ENCODE peak calls at places on chromosomes 5 and 9, in nine cellular contexts. One of them, this sample, is unnamed.

GRCh38 chr5:6847896-6848295 is 134.7 kb downstream of the TENT4A start:
- DNase-seq in natural killer cell: no peak
- DNase-seq in astrocyte of the spinal cord: no peak
- DNase-seq in cardiac fibroblast: no peak
- DNase-seq in stimulated activated naive CD8-positive, alpha-beta T cell treated with anti-CD3 and anti-CD28 coated beads, Interleukin-15, Interleukin-2, amounts not matched to agents 100 U/mL and 50 U/mL, for 24 hours: no peak
- DNase-seq in RPMI8226: no peak
- DNase-seq in HTR-8/SVneo: no peak
- DNase-seq in activated CD8-positive, alpha-beta memory T cell treated with anti-CD3 and anti-CD28 coated beads for 1 hour: no peak
- DNase-seq in effector memory CD4-positive, alpha-beta T cell: no peak
- DNase-seq in this sample: no peak

GRCh38 chr9:137719194-137719593 is 100.4 kb downstream of the EHMT1 start:
- DNase-seq in stimulated activated naive CD8-positive, alpha-beta T cell treated with anti-CD3 and anti-CD28 coated beads, Interleukin-15, Interleukin-2, amounts not matched to agents 100 U/mL and 50 U/mL, for 24 hours: no peak
- DNase-seq in RPMI8226: no peak
- DNase-seq in effector memory CD4-positive, alpha-beta T cell: no peak
- DNase-seq in cardiac fibroblast: no peak
- DNase-seq in HTR-8/SVneo: no peak
- DNase-seq in astrocyte of the spinal cord: no peak
- DNase-seq in natural killer cell: no peak
- DNase-seq in activated CD8-positive, alpha-beta memory T cell treated with anti-CD3 and anti-CD28 coated beads for 1 hour: no peak
- DNase-seq in this sample: no peak

GRCh38 chr5:22473865-22474264 is 379.3 kb downstream of the CDH12 start:
- DNase-seq in natural killer cell: no peak
- DNase-seq in cardiac fibroblast: peak
- DNase-seq in effector memory CD4-positive, alpha-beta T cell: no peak
- DNase-seq in astrocyte of the spinal cord: no peak
- DNase-seq in stimulated activated naive CD8-positive, alpha-beta T cell treated with anti-CD3 and anti-CD28 coated beads, Interleukin-15, Interleukin-2, amounts not matched to agents 100 U/mL and 50 U/mL, for 24 hours: no peak
- DNase-seq in RPMI8226: no peak
- DNase-seq in HTR-8/SVneo: no peak
- DNase-seq in activated CD8-positive, alpha-beta memory T cell treated with anti-CD3 and anti-CD28 coated beads for 1 hour: no peak
- DNase-seq in this sample: peak

GRCh38 chr5:129122560-129122959 is 28.0 kb downstream of the ISOC1 start:
- DNase-seq in cardiac fibroblast: no peak
- DNase-seq in effector memory CD4-positive, alpha-beta T cell: no peak
- DNase-seq in astrocyte of the spinal cord: no peak
- DNase-seq in natural killer cell: no peak
- DNase-seq in stimulated activated naive CD8-positive, alpha-beta T cell treated with anti-CD3 and anti-CD28 coated beads, Interleukin-15, Interleukin-2, amounts not matched to agents 100 U/mL and 50 U/mL, for 24 hours: no peak
- DNase-seq in activated CD8-positive, alpha-beta memory T cell treated with anti-CD3 and anti-CD28 coated beads for 1 hour: no peak
- DNase-seq in HTR-8/SVneo: no peak
- DNase-seq in RPMI8226: no peak
- DNase-seq in this sample: no peak

GRCh38 chr5:175516933-175517823 is 38.8 kb downstream of the SFXN1 start:
- DNase-seq in natural killer cell: no peak
- DNase-seq in RPMI8226: no peak
- DNase-seq in activated CD8-positive, alpha-beta memory T cell treated with anti-CD3 and anti-CD28 coated beads for 1 hour: no peak
- DNase-seq in cardiac fibroblast: no peak
- DNase-seq in HTR-8/SVneo: no peak
- DNase-seq in stimulated activated naive CD8-positive, alpha-beta T cell treated with anti-CD3 and anti-CD28 coated beads, Interleukin-15, Interleukin-2, amounts not matched to agents 100 U/mL and 50 U/mL, for 24 hours: peak
- DNase-seq in astrocyte of the spinal cord: no peak
- DNase-seq in effector memory CD4-positive, alpha-beta T cell: no peak
- DNase-seq in this sample: no peak

GRCh38 chr5:146238973-146239372 is 35.6 kb downstream of the RBM27 start:
- DNase-seq in astrocyte of the spinal cord: no peak
- DNase-seq in RPMI8226: no peak
- DNase-seq in natural killer cell: no peak
- DNase-seq in effector memory CD4-positive, alpha-beta T cell: no peak
- DNase-seq in HTR-8/SVneo: no peak
- DNase-seq in cardiac fibroblast: no peak
- DNase-seq in stimulated activated naive CD8-positive, alpha-beta T cell treated with anti-CD3 and anti-CD28 coated beads, Interleukin-15, Interleukin-2, amounts not matched to agents 100 U/mL and 50 U/mL, for 24 hours: no peak
- DNase-seq in activated CD8-positive, alpha-beta memory T cell treated with anti-CD3 and anti-CD28 coated beads for 1 hour: no peak
- DNase-seq in this sample: no peak

GRCh38 chr9:104868687-104869404 is 59.1 kb downstream of the ABCA1 start:
- DNase-seq in natural killer cell: no peak
- DNase-seq in astrocyte of the spinal cord: peak
- DNase-seq in cardiac fibroblast: peak
- DNase-seq in RPMI8226: peak
- DNase-seq in stimulated activated naive CD8-positive, alpha-beta T cell treated with anti-CD3 and anti-CD28 coated beads, Interleukin-15, Interleukin-2, amounts not matched to agents 100 U/mL and 50 U/mL, for 24 hours: no peak
- DNase-seq in effector memory CD4-positive, alpha-beta T cell: no peak
- DNase-seq in activated CD8-positive, alpha-beta memory T cell treated with anti-CD3 and anti-CD28 coated beads for 1 hour: no peak
- DNase-seq in HTR-8/SVneo: peak
- DNase-seq in this sample: peak

GRCh38 chr9:105114956-105115728 is 129.3 kb upstream of the SLC44A1 start:
- DNase-seq in cardiac fibroblast: peak
- DNase-seq in astrocyte of the spinal cord: no peak
- DNase-seq in natural killer cell: peak
- DNase-seq in activated CD8-positive, alpha-beta memory T cell treated with anti-CD3 and anti-CD28 coated beads for 1 hour: no peak
- DNase-seq in stimulated activated naive CD8-positive, alpha-beta T cell treated with anti-CD3 and anti-CD28 coated beads, Interleukin-15, Interleukin-2, amounts not matched to agents 100 U/mL and 50 U/mL, for 24 hours: peak
- DNase-seq in HTR-8/SVneo: no peak
- DNase-seq in RPMI8226: peak
- DNase-seq in effector memory CD4-positive, alpha-beta T cell: no peak
- DNase-seq in this sample: no peak

GRCh38 chr9:126399789-126400188 is 73.2 kb downstream of the MVB12B start:
- DNase-seq in cardiac fibroblast: no peak
- DNase-seq in effector memory CD4-positive, alpha-beta T cell: no peak
- DNase-seq in HTR-8/SVneo: no peak
- DNase-seq in RPMI8226: no peak
- DNase-seq in activated CD8-positive, alpha-beta memory T cell treated with anti-CD3 and anti-CD28 coated beads for 1 hour: no peak
- DNase-seq in stimulated activated naive CD8-positive, alpha-beta T cell treated with anti-CD3 and anti-CD28 coated beads, Interleukin-15, Interleukin-2, amounts not matched to agents 100 U/mL and 50 U/mL, for 24 hours: no peak
- DNase-seq in natural killer cell: no peak
- DNase-seq in astrocyte of the spinal cord: no peak
- DNase-seq in this sample: no peak

GRCh38 chr9:136401173-136401922 is 1.4 kb upstream of the SNAPC4 start:
- DNase-seq in RPMI8226: no peak
- DNase-seq in activated CD8-positive, alpha-beta memory T cell treated with anti-CD3 and anti-CD28 coated beads for 1 hour: no peak
- DNase-seq in effector memory CD4-positive, alpha-beta T cell: no peak
- DNase-seq in stimulated activated naive CD8-positive, alpha-beta T cell treated with anti-CD3 and anti-CD28 coated beads, Interleukin-15, Interleukin-2, amounts not matched to agents 100 U/mL and 50 U/mL, for 24 hours: no peak
- DNase-seq in astrocyte of the spinal cord: no peak
- DNase-seq in HTR-8/SVneo: no peak
- DNase-seq in natural killer cell: no peak
- DNase-seq in cardiac fibroblast: no peak
- DNase-seq in this sample: no peak

GRCh38 chr5:174210927-174211326 is 165.4 kb downstream of the NSG2 start:
- DNase-seq in astrocyte of the spinal cord: no peak
- DNase-seq in HTR-8/SVneo: no peak
- DNase-seq in activated CD8-positive, alpha-beta memory T cell treated with anti-CD3 and anti-CD28 coated beads for 1 hour: no peak
- DNase-seq in effector memory CD4-positive, alpha-beta T cell: no peak
- DNase-seq in natural killer cell: no peak
- DNase-seq in cardiac fibroblast: no peak
- DNase-seq in RPMI8226: no peak
- DNase-seq in stimulated activated naive CD8-positive, alpha-beta T cell treated with anti-CD3 and anti-CD28 coated beads, Interleukin-15, Interleukin-2, amounts not matched to agents 100 U/mL and 50 U/mL, for 24 hours: no peak
- DNase-seq in this sample: no peak

GRCh38 chr5:112880219-112880964 is 19.3 kb downstream of the SRP19 start:
- DNase-seq in activated CD8-positive, alpha-beta memory T cell treated with anti-CD3 and anti-CD28 coated beads for 1 hour: no peak
- DNase-seq in natural killer cell: no peak
- DNase-seq in stimulated activated naive CD8-positive, alpha-beta T cell treated with anti-CD3 and anti-CD28 coated beads, Interleukin-15, Interleukin-2, amounts not matched to agents 100 U/mL and 50 U/mL, for 24 hours: no peak
- DNase-seq in cardiac fibroblast: no peak
- DNase-seq in astrocyte of the spinal cord: no peak
- DNase-seq in HTR-8/SVneo: no peak
- DNase-seq in effector memory CD4-positive, alpha-beta T cell: no peak
- DNase-seq in RPMI8226: no peak
- DNase-seq in this sample: no peak

GRCh38 chr5:67249590-67249895 is 52.9 kb upstream of the CD180 start:
- DNase-seq in stimulated activated naive CD8-positive, alpha-beta T cell treated with anti-CD3 and anti-CD28 coated beads, Interleukin-15, Interleukin-2, amounts not matched to agents 100 U/mL and 50 U/mL, for 24 hours: no peak
- DNase-seq in natural killer cell: no peak
- DNase-seq in astrocyte of the spinal cord: no peak
- DNase-seq in RPMI8226: no peak
- DNase-seq in HTR-8/SVneo: no peak
- DNase-seq in activated CD8-positive, alpha-beta memory T cell treated with anti-CD3 and anti-CD28 coated beads for 1 hour: no peak
- DNase-seq in effector memory CD4-positive, alpha-beta T cell: no peak
- DNase-seq in cardiac fibroblast: no peak
- DNase-seq in this sample: peak

GRCh38 chr5:141597394-141597793 is 21.4 kb downstream of the DIAPH1 start:
- DNase-seq in RPMI8226: peak
- DNase-seq in natural killer cell: no peak
- DNase-seq in cardiac fibroblast: no peak
- DNase-seq in astrocyte of the spinal cord: no peak
- DNase-seq in activated CD8-positive, alpha-beta memory T cell treated with anti-CD3 and anti-CD28 coated beads for 1 hour: no peak
- DNase-seq in stimulated activated naive CD8-positive, alpha-beta T cell treated with anti-CD3 and anti-CD28 coated beads, Interleukin-15, Interleukin-2, amounts not matched to agents 100 U/mL and 50 U/mL, for 24 hours: no peak
- DNase-seq in effector memory CD4-positive, alpha-beta T cell: no peak
- DNase-seq in HTR-8/SVneo: no peak
- DNase-seq in this sample: no peak

GRCh38 chr9:113632776-113633590 is 169.5 kb downstream of the RGS3 start:
- DNase-seq in HTR-8/SVneo: no peak
- DNase-seq in RPMI8226: no peak
- DNase-seq in activated CD8-positive, alpha-beta memory T cell treated with anti-CD3 and anti-CD28 coated beads for 1 hour: no peak
- DNase-seq in cardiac fibroblast: peak
- DNase-seq in stimulated activated naive CD8-positive, alpha-beta T cell treated with anti-CD3 and anti-CD28 coated beads, Interleukin-15, Interleukin-2, amounts not matched to agents 100 U/mL and 50 U/mL, for 24 hours: peak
- DNase-seq in effector memory CD4-positive, alpha-beta T cell: no peak
- DNase-seq in astrocyte of the spinal cord: no peak
- DNase-seq in natural killer cell: no peak
- DNase-seq in this sample: no peak

GRCh38 chr9:131732636-131733340 is 7.1 kb downstream of the RAPGEF1 start:
- DNase-seq in effector memory CD4-positive, alpha-beta T cell: peak
- DNase-seq in natural killer cell: peak
- DNase-seq in RPMI8226: no peak
- DNase-seq in HTR-8/SVneo: no peak
- DNase-seq in activated CD8-positive, alpha-beta memory T cell treated with anti-CD3 and anti-CD28 coated beads for 1 hour: no peak
- DNase-seq in cardiac fibroblast: no peak
- DNase-seq in astrocyte of the spinal cord: no peak
- DNase-seq in stimulated activated naive CD8-positive, alpha-beta T cell treated with anti-CD3 and anti-CD28 coated beads, Interleukin-15, Interleukin-2, amounts not matched to agents 100 U/mL and 50 U/mL, for 24 hours: no peak
- DNase-seq in this sample: no peak

GRCh38 chr9:93814561-93814960 is 140.6 kb downstream of the BARX1 start:
- DNase-seq in effector memory CD4-positive, alpha-beta T cell: no peak
- DNase-seq in stimulated activated naive CD8-positive, alpha-beta T cell treated with anti-CD3 and anti-CD28 coated beads, Interleukin-15, Interleukin-2, amounts not matched to agents 100 U/mL and 50 U/mL, for 24 hours: no peak
- DNase-seq in cardiac fibroblast: no peak
- DNase-seq in natural killer cell: no peak
- DNase-seq in HTR-8/SVneo: no peak
- DNase-seq in activated CD8-positive, alpha-beta memory T cell treated with anti-CD3 and anti-CD28 coated beads for 1 hour: no peak
- DNase-seq in RPMI8226: no peak
- DNase-seq in astrocyte of the spinal cord: no peak
- DNase-seq in this sample: no peak

GRCh38 chr5:90518666-90519065 is 10.7 kb downstream of the LYSMD3 start:
- DNase-seq in astrocyte of the spinal cord: no peak
- DNase-seq in natural killer cell: no peak
- DNase-seq in HTR-8/SVneo: no peak
- DNase-seq in cardiac fibroblast: peak
- DNase-seq in effector memory CD4-positive, alpha-beta T cell: no peak
- DNase-seq in activated CD8-positive, alpha-beta memory T cell treated with anti-CD3 and anti-CD28 coated beads for 1 hour: no peak
- DNase-seq in stimulated activated naive CD8-positive, alpha-beta T cell treated with anti-CD3 and anti-CD28 coated beads, Interleukin-15, Interleukin-2, amounts not matched to agents 100 U/mL and 50 U/mL, for 24 hours: no peak
- DNase-seq in RPMI8226: peak
- DNase-seq in this sample: peak

GRCh38 chr5:122182491-122182921 is 53.2 kb downstream of the ZNF474 start:
- DNase-seq in astrocyte of the spinal cord: peak
- DNase-seq in cardiac fibroblast: peak
- DNase-seq in activated CD8-positive, alpha-beta memory T cell treated with anti-CD3 and anti-CD28 coated beads for 1 hour: no peak
- DNase-seq in RPMI8226: no peak
- DNase-seq in HTR-8/SVneo: no peak
- DNase-seq in natural killer cell: no peak
- DNase-seq in effector memory CD4-positive, alpha-beta T cell: no peak
- DNase-seq in stimulated activated naive CD8-positive, alpha-beta T cell treated with anti-CD3 and anti-CD28 coated beads, Interleukin-15, Interleukin-2, amounts not matched to agents 100 U/mL and 50 U/mL, for 24 hours: no peak
- DNase-seq in this sample: peak

GRCh38 chr9:93320591-93321219 is 130.8 kb upstream of the FAM120A start:
- DNase-seq in stimulated activated naive CD8-positive, alpha-beta T cell treated with anti-CD3 and anti-CD28 coated beads, Interleukin-15, Interleukin-2, amounts not matched to agents 100 U/mL and 50 U/mL, for 24 hours: no peak
- DNase-seq in RPMI8226: no peak
- DNase-seq in HTR-8/SVneo: no peak
- DNase-seq in activated CD8-positive, alpha-beta memory T cell treated with anti-CD3 and anti-CD28 coated beads for 1 hour: no peak
- DNase-seq in cardiac fibroblast: no peak
- DNase-seq in natural killer cell: no peak
- DNase-seq in astrocyte of the spinal cord: no peak
- DNase-seq in effector memory CD4-positive, alpha-beta T cell: no peak
- DNase-seq in this sample: no peak

GRCh38 chr5:123701511-123702200 is 189.7 kb downstream of the CSNK1G3 start:
- DNase-seq in effector memory CD4-positive, alpha-beta T cell: no peak
- DNase-seq in astrocyte of the spinal cord: no peak
- DNase-seq in stimulated activated naive CD8-positive, alpha-beta T cell treated with anti-CD3 and anti-CD28 coated beads, Interleukin-15, Interleukin-2, amounts not matched to agents 100 U/mL and 50 U/mL, for 24 hours: no peak
- DNase-seq in cardiac fibroblast: no peak
- DNase-seq in RPMI8226: no peak
- DNase-seq in natural killer cell: no peak
- DNase-seq in activated CD8-positive, alpha-beta memory T cell treated with anti-CD3 and anti-CD28 coated beads for 1 hour: no peak
- DNase-seq in HTR-8/SVneo: no peak
- DNase-seq in this sample: no peak

GRCh38 chr9:122941560-122942234 is 877 bp downstream of the RABGAP1 start:
- DNase-seq in RPMI8226: peak
- DNase-seq in cardiac fibroblast: peak
- DNase-seq in activated CD8-positive, alpha-beta memory T cell treated with anti-CD3 and anti-CD28 coated beads for 1 hour: no peak
- DNase-seq in astrocyte of the spinal cord: peak
- DNase-seq in effector memory CD4-positive, alpha-beta T cell: no peak
- DNase-seq in HTR-8/SVneo: peak
- DNase-seq in natural killer cell: no peak
- DNase-seq in stimulated activated naive CD8-positive, alpha-beta T cell treated with anti-CD3 and anti-CD28 coated beads, Interleukin-15, Interleukin-2, amounts not matched to agents 100 U/mL and 50 U/mL, for 24 hours: no peak
- DNase-seq in this sample: peak

GRCh38 chr5:141960449-141961323 is 2.7 kb upstream of the PCDH12 start:
- DNase-seq in astrocyte of the spinal cord: peak
- DNase-seq in activated CD8-positive, alpha-beta memory T cell treated with anti-CD3 and anti-CD28 coated beads for 1 hour: peak
- DNase-seq in stimulated activated naive CD8-positive, alpha-beta T cell treated with anti-CD3 and anti-CD28 coated beads, Interleukin-15, Interleukin-2, amounts not matched to agents 100 U/mL and 50 U/mL, for 24 hours: peak
- DNase-seq in effector memory CD4-positive, alpha-beta T cell: peak
- DNase-seq in cardiac fibroblast: peak
- DNase-seq in HTR-8/SVneo: peak
- DNase-seq in RPMI8226: peak
- DNase-seq in natural killer cell: peak
- DNase-seq in this sample: peak

GRCh38 chr9:72592501-72593403 is 71.3 kb downstream of the TMC1 start:
- DNase-seq in HTR-8/SVneo: peak
- DNase-seq in RPMI8226: peak
- DNase-seq in natural killer cell: no peak
- DNase-seq in stimulated activated naive CD8-positive, alpha-beta T cell treated with anti-CD3 and anti-CD28 coated beads, Interleukin-15, Interleukin-2, amounts not matched to agents 100 U/mL and 50 U/mL, for 24 hours: peak
- DNase-seq in astrocyte of the spinal cord: peak
- DNase-seq in cardiac fibroblast: peak
- DNase-seq in activated CD8-positive, alpha-beta memory T cell treated with anti-CD3 and anti-CD28 coated beads for 1 hour: no peak
- DNase-seq in effector memory CD4-positive, alpha-beta T cell: no peak
- DNase-seq in this sample: peak

GRCh38 chr9:2209400-2209799 is 194.3 kb downstream of the SMARCA2 start:
- DNase-seq in effector memory CD4-positive, alpha-beta T cell: no peak
- DNase-seq in HTR-8/SVneo: no peak
- DNase-seq in stimulated activated naive CD8-positive, alpha-beta T cell treated with anti-CD3 and anti-CD28 coated beads, Interleukin-15, Interleukin-2, amounts not matched to agents 100 U/mL and 50 U/mL, for 24 hours: no peak
- DNase-seq in RPMI8226: no peak
- DNase-seq in cardiac fibroblast: peak
- DNase-seq in activated CD8-positive, alpha-beta memory T cell treated with anti-CD3 and anti-CD28 coated beads for 1 hour: no peak
- DNase-seq in astrocyte of the spinal cord: no peak
- DNase-seq in natural killer cell: no peak
- DNase-seq in this sample: no peak

This sample was measured in MCF 10A.